ENCODE peak calls at places on chromosomes 13 and 19, in four cellular contexts. One of them, this sample, is unnamed. For H3K36me3 and H3K27me3, the result is how much of the 10 kb centered on the place peaks cover.

GRCh38 chr13:114049026-114049425 is 75.2 kb upstream of the C13orf46 start:
- DNase-seq in gastrocnemius medialis: no peak
- DNase-seq in brain microvascular endothelial cell: no peak
- DNase-seq in breast epithelium: no peak
- DNase-seq in this sample: peak

GRCh38 chr19:4415352-4415751 is 12.9 kb downstream of the CHAF1A start:
- DNase-seq in brain microvascular endothelial cell: no peak
- DNase-seq in breast epithelium: no peak
- DNase-seq in gastrocnemius medialis: no peak
- DNase-seq in this sample: no peak

GRCh38 chr19:19591133-19591825 is 27.2 kb downstream of the PBX4 start:
- DNase-seq in brain microvascular endothelial cell: peak
- DNase-seq in gastrocnemius medialis: peak
- DNase-seq in breast epithelium: no peak
- DNase-seq in this sample: peak

GRCh38 chr19:30029721-30030510 is 87.9 kb downstream of the URI1 start:
- DNase-seq in gastrocnemius medialis: no peak
- DNase-seq in breast epithelium: no peak
- DNase-seq in brain microvascular endothelial cell: peak
- DNase-seq in this sample: peak

GRCh38 chr13:95536629-95537241 is 15.8 kb upstream of the CLDN10 start:
- DNase-seq in breast epithelium: no peak
- DNase-seq in brain microvascular endothelial cell: no peak
- DNase-seq in gastrocnemius medialis: no peak
- DNase-seq in this sample: no peak

GRCh38 chr13:36736119-36736726 is 62.4 kb downstream of the SERTM1 start:
- DNase-seq in brain microvascular endothelial cell: peak
- DNase-seq in breast epithelium: no peak
- DNase-seq in gastrocnemius medialis: no peak
- DNase-seq in this sample: no peak

GRCh38 chr13:47893527-47893926 is 107.5 kb downstream of the SUCLA2 start:
- DNase-seq in breast epithelium: no peak
- DNase-seq in gastrocnemius medialis: no peak
- DNase-seq in brain microvascular endothelial cell: no peak
- DNase-seq in this sample: no peak

GRCh38 chr19:16849168-16849567 is 20.0 kb downstream of the SIN3B start:
- DNase-seq in breast epithelium: no peak
- DNase-seq in brain microvascular endothelial cell: no peak
- DNase-seq in gastrocnemius medialis: no peak
- DNase-seq in this sample: no peak

GRCh38 chr13:40318366-40318765 is 348.1 kb downstream of the FOXO1 start:
- DNase-seq in brain microvascular endothelial cell: no peak
- DNase-seq in breast epithelium: peak
- DNase-seq in gastrocnemius medialis: peak
- DNase-seq in this sample: no peak

GRCh38 chr13:32056316-32056715 is 24.7 kb downstream of the FRY start:
- DNase-seq in breast epithelium: no peak
- DNase-seq in gastrocnemius medialis: no peak
- DNase-seq in brain microvascular endothelial cell: no peak
- DNase-seq in this sample: no peak

GRCh38 chr13:113442354-113442984 is 10.8 kb downstream of the ADPRHL1 start:
- DNase-seq in gastrocnemius medialis: no peak
- DNase-seq in brain microvascular endothelial cell: no peak
- DNase-seq in breast epithelium: peak
- DNase-seq in this sample: no peak

GRCh38 chr13:38888309-38888708 is 102.3 kb downstream of the STOML3 start:
- DNase-seq in gastrocnemius medialis: no peak
- DNase-seq in brain microvascular endothelial cell: peak
- DNase-seq in breast epithelium: no peak
- DNase-seq in this sample: no peak

GRCh38 chr13:30892966-30893365 is 13.1 kb upstream of the MEDAG start:
- DNase-seq in gastrocnemius medialis: peak
- DNase-seq in breast epithelium: no peak
- DNase-seq in brain microvascular endothelial cell: peak
- DNase-seq in this sample: no peak

GRCh38 chr19:18966304-18966703 is 25.3 kb upstream of the HOMER3 start:
- DNase-seq in brain microvascular endothelial cell: no peak
- DNase-seq in gastrocnemius medialis: no peak
- DNase-seq in breast epithelium: no peak
- DNase-seq in this sample: no peak

GRCh38 chr19:29841559-29842367 is 30.0 kb downstream of the CCNE1 start:
- DNase-seq in breast epithelium: no peak
- DNase-seq in gastrocnemius medialis: no peak
- DNase-seq in brain microvascular endothelial cell: peak
- DNase-seq in this sample: no peak

GRCh38 chr19:30420881-30421280 is 48.7 kb downstream of the ZNF536 start:
- DNase-seq in gastrocnemius medialis: no peak
- DNase-seq in breast epithelium: no peak
- DNase-seq in brain microvascular endothelial cell: no peak
- DNase-seq in this sample: no peak

GRCh38 chr13:106151056-106151699 is 384.3 kb downstream of the EFNB2 start:
- DNase-seq in gastrocnemius medialis: no peak
- DNase-seq in brain microvascular endothelial cell: peak
- DNase-seq in breast epithelium: no peak
- DNase-seq in this sample: no peak

GRCh38 chr13:48304132-48304876 is 753 bp downstream of the RB1 start:
- DNase-seq in gastrocnemius medialis: peak
- DNase-seq in breast epithelium: no peak
- DNase-seq in brain microvascular endothelial cell: peak
- DNase-seq in this sample: peak

GRCh38 chr13:41250993-41251392 is 12.4 kb downstream of the MTRF1 start:
- DNase-seq in brain microvascular endothelial cell: no peak
- DNase-seq in breast epithelium: no peak
- DNase-seq in gastrocnemius medialis: no peak
- DNase-seq in this sample: no peak

GRCh38 chr13:79825959-79826358 is 345.0 kb downstream of the NDFIP2 start:
- DNase-seq in brain microvascular endothelial cell: no peak
- DNase-seq in breast epithelium: no peak
- DNase-seq in gastrocnemius medialis: no peak
- DNase-seq in this sample: no peak

GRCh38 chr13:38630780-38631179 is 56.1 kb upstream of the FREM2 start:
- DNase-seq in brain microvascular endothelial cell: peak
- DNase-seq in gastrocnemius medialis: no peak
- DNase-seq in breast epithelium: no peak
- DNase-seq in this sample: no peak

GRCh38 chr13:29763426-29764180 is 86.8 kb downstream of the UBL3 start:
- DNase-seq in brain microvascular endothelial cell: no peak
- DNase-seq in gastrocnemius medialis: no peak
- DNase-seq in breast epithelium: no peak
- DNase-seq in this sample: no peak

GRCh38 chr19:13153627-13154240 is 3.5 kb downstream of the IER2 start:
- DNase-seq in breast epithelium: no peak
- DNase-seq in brain microvascular endothelial cell: no peak
- DNase-seq in gastrocnemius medialis: no peak
- DNase-seq in this sample: no peak

GRCh38 chr19:14305706-14306105 is 75.5 kb upstream of the ADGRE5 start:
- DNase-seq in breast epithelium: no peak
- DNase-seq in brain microvascular endothelial cell: no peak
- DNase-seq in gastrocnemius medialis: no peak
- DNase-seq in this sample: no peak

GRCh38 chr13:39692650-39693438 is 37.4 kb downstream of the COG6 start:
- DNase-seq in gastrocnemius medialis: no peak
- DNase-seq in breast epithelium: no peak
- DNase-seq in brain microvascular endothelial cell: no peak
- DNase-seq in this sample: no peak

GRCh38 chr13:97189943-97190342 is 32.2 kb upstream of the MBNL2 start:
- DNase-seq in gastrocnemius medialis: no peak
- DNase-seq in breast epithelium: no peak
- DNase-seq in brain microvascular endothelial cell: no peak
- DNase-seq in this sample: no peak

GRCh38 chr13:32022292-32022691 is 9.3 kb upstream of the FRY start:
- DNase-seq in brain microvascular endothelial cell: no peak
- DNase-seq in gastrocnemius medialis: no peak
- DNase-seq in breast epithelium: no peak
- DNase-seq in this sample: no peak

GRCh38 chr13:76231522-76232167 is 595.5 kb downstream of the LMO7 start:
- DNase-seq in gastrocnemius medialis: no peak
- DNase-seq in brain microvascular endothelial cell: no peak
- DNase-seq in breast epithelium: no peak
- DNase-seq in this sample: no peak

GRCh38 chr19:35107541-35107939 is 8.1 kb upstream of the FXYD3 start:
- DNase-seq in brain microvascular endothelial cell: peak
- DNase-seq in gastrocnemius medialis: no peak
- DNase-seq in breast epithelium: peak
- DNase-seq in this sample: no peak

GRCh38 chr13:80727321-80727975 is 386.5 kb upstream of the SPRY2 start:
- DNase-seq in brain microvascular endothelial cell: no peak
- DNase-seq in gastrocnemius medialis: no peak
- DNase-seq in breast epithelium: no peak
- DNase-seq in this sample: no peak

GRCh38 chr13:45367358-45367757 is 26.4 kb upstream of the TPT1 start:
- DNase-seq in breast epithelium: no peak
- DNase-seq in gastrocnemius medialis: peak
- DNase-seq in brain microvascular endothelial cell: peak
- DNase-seq in this sample: peak

GRCh38 chr13:76389321-76389720 is 496.9 kb downstream of the KCTD12 start:
- DNase-seq in breast epithelium: no peak
- DNase-seq in brain microvascular endothelial cell: no peak
- DNase-seq in gastrocnemius medialis: no peak
- DNase-seq in this sample: no peak

DNA sequence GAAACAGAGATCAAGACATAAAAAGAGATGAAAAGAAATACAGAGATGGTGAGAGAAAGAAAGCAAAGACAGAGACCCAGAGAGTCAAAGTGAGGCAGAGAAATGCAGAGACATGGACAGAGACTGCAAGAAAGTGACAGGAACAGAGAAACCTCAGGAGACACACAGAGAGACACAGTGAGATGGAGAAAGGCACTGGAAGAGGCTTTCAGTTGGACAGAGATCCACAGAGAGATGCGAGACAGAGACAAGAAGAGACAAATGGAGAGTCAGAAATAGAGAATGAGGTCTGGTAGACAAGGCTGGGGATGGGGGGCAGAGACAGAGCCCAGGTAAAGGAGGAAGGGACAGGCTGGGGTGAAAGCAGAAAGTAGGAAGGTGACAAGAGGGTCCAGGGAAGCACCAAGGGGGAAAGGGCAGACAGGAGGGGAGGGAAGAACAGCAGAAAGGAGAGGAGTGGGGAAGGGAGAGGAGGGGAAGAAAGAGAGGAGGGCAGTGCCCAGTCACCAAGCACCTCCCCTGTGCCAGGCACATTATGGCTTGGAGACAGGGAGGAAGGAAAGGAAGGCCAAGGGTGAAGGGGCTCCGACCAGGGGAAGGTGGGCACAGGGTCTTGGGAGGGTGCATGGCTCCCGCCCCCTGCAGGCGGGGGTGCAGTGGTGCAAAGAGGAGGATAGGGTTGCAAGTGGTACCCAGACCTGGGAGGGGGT is 38.5 kb downstream of the DEDD2 start:
- DNase-seq in gastrocnemius medialis: no peak
- DNase-seq in breast epithelium: no peak
- DNase-seq in brain microvascular endothelial cell: no peak
- DNase-seq in this sample: no peak
- TF ChIP-seq CTCF in gastrocnemius medialis: no peak
- TF ChIP-seq CTCF in breast epithelium: no peak
- TF ChIP-seq CTCF in brain microvascular endothelial cell: peak
- TF ChIP-seq CTCF in this sample: peak

DNA sequence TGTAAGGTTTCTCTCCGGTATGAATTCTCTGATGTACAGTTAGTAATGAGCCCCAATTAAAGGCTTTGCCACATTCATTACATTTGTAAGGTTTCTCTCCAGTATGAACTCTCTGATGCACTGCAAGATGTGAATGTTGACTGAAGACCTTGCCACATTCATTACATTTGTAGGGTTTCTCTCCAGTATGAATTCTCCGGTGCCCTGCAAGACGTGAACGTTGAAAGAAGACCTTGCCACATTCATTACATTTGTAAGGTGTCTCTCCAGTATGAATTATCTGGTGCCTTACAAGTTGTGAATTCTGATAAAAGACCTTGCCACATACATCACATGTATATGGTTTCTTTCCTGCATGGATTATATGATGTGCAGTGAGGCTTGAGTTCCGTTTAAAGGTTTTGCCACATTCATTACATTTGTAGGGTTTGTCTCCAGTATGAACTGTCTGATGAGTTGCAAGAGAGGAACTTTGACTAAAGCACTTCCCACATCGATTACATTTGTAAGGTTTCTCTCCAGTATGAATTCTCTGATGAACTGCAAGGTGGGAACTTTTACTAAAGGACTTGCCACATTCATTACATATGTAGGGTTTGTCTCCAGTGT is 17.7 kb upstream of the ZNF432 start:
- DNase-seq in breast epithelium: no peak
- DNase-seq in gastrocnemius medialis: no peak
- DNase-seq in brain microvascular endothelial cell: no peak
- DNase-seq in this sample: no peak
- H3K36me3 ChIP-seq in breast epithelium: under half
- H3K36me3 ChIP-seq in gastrocnemius medialis: half or more
- H3K36me3 ChIP-seq in brain microvascular endothelial cell: half or more
- H3K36me3 ChIP-seq in this sample: under half

GRCh38 chr19:38856813-38857212 is 7.0 kb upstream of the HNRNPL start:
- DNase-seq in breast epithelium: no peak
- DNase-seq in gastrocnemius medialis: no peak
- DNase-seq in brain microvascular endothelial cell: no peak
- DNase-seq in this sample: no peak
- H3K27me3 ChIP-seq in breast epithelium: under half
- H3K27me3 ChIP-seq in gastrocnemius medialis: under half
- H3K27me3 ChIP-seq in brain microvascular endothelial cell: under half
- H3K27me3 ChIP-seq in this sample: under half

DNA sequence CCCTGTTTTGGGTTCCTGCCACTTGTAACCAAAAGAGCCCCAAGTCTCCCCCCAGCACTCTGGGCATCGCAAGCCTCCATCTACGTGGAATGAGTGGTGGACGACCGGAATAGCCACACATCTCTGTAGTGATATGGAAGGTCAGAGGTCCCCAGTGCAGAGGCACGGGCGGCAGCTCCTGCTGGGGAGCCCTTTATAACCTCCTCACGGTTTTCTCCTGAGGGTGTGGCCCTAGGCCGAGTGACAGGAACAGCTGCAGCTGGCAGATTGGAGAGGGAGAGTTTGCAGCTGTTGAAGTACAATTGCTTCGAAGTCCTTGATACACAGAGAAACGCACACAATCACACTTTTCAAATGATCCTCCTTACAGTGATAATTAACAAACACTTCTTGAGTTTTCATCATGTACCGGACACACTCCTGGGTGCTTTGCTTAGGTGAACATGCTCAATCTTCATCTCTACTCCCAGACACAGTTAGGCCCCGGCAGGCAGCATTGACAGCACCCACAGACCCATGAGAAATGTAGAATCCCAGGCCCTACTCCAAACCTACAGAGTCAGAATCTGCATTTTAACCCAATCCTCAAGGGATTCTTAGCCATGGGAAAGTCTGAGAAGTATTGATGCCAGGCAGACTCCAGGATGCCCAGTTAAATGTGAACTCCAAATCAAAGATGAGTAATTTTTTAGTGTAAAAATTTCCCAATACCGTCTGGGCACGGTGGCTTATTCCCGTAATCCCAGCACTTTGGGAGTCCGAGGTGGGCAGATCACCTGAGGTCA is 4.9 kb upstream of the ZNF787 start:
- DNase-seq in breast epithelium: no peak
- DNase-seq in brain microvascular endothelial cell: no peak
- DNase-seq in gastrocnemius medialis: peak
- DNase-seq in this sample: no peak
- TF ChIP-seq CTCF in breast epithelium: no peak
- TF ChIP-seq CTCF in brain microvascular endothelial cell: no peak
- TF ChIP-seq CTCF in gastrocnemius medialis: no peak
- TF ChIP-seq CTCF in this sample: no peak